ENCODE peak calls at places on chromosomes 5 and 9, in nine cellular contexts. One of them, this sample, is unnamed.

GRCh38 chr5:148107608-148108007 is 43.8 kb downstream of the SPINK5 start:
- DNase-seq in SK-N-DZ: no peak
- DNase-seq in Calu3: peak
- DNase-seq in M059J: peak
- DNase-seq in left cardiac atrium: no peak
- DNase-seq in iris pigment epithelial cell: no peak
- DNase-seq in NCI-H526: peak
- DNase-seq in activated naive CD8-positive, alpha-beta T cell treated with anti-CD3 and anti-CD28 coated beads, Interleukin-2, amount 50 U/mL, for 24 hours: no peak
- DNase-seq in activated T-helper 1 cell treated with Interleukin-2 at 50 U/mL for 16 hours: no peak
- DNase-seq in this sample: no peak

GRCh38 chr5:388266-389196 is 54.4 kb upstream of the EXOC3 start:
- DNase-seq in NCI-H526: no peak
- DNase-seq in Calu3: no peak
- DNase-seq in left cardiac atrium: no peak
- DNase-seq in activated T-helper 1 cell treated with Interleukin-2 at 50 U/mL for 16 hours: no peak
- DNase-seq in SK-N-DZ: no peak
- DNase-seq in M059J: no peak
- DNase-seq in iris pigment epithelial cell: no peak
- DNase-seq in activated naive CD8-positive, alpha-beta T cell treated with anti-CD3 and anti-CD28 coated beads, Interleukin-2, amount 50 U/mL, for 24 hours: no peak
- DNase-seq in this sample: no peak

GRCh38 chr5:1864896-1865440 is 17.8 kb downstream of the IRX4 start:
- DNase-seq in iris pigment epithelial cell: no peak
- DNase-seq in NCI-H526: no peak
- DNase-seq in M059J: no peak
- DNase-seq in activated naive CD8-positive, alpha-beta T cell treated with anti-CD3 and anti-CD28 coated beads, Interleukin-2, amount 50 U/mL, for 24 hours: no peak
- DNase-seq in Calu3: no peak
- DNase-seq in left cardiac atrium: no peak
- DNase-seq in activated T-helper 1 cell treated with Interleukin-2 at 50 U/mL for 16 hours: no peak
- DNase-seq in SK-N-DZ: no peak
- DNase-seq in this sample: no peak

GRCh38 chr5:171531638-171532037 is 112.2 kb downstream of the FGF18 start:
- DNase-seq in left cardiac atrium: no peak
- DNase-seq in iris pigment epithelial cell: no peak
- DNase-seq in NCI-H526: no peak
- DNase-seq in M059J: no peak
- DNase-seq in Calu3: no peak
- DNase-seq in activated T-helper 1 cell treated with Interleukin-2 at 50 U/mL for 16 hours: no peak
- DNase-seq in SK-N-DZ: no peak
- DNase-seq in activated naive CD8-positive, alpha-beta T cell treated with anti-CD3 and anti-CD28 coated beads, Interleukin-2, amount 50 U/mL, for 24 hours: no peak
- DNase-seq in this sample: no peak

GRCh38 chr5:52894451-52894850 is 94.7 kb upstream of the ITGA2 start:
- DNase-seq in iris pigment epithelial cell: no peak
- DNase-seq in NCI-H526: no peak
- DNase-seq in Calu3: no peak
- DNase-seq in M059J: peak
- DNase-seq in SK-N-DZ: no peak
- DNase-seq in left cardiac atrium: no peak
- DNase-seq in activated T-helper 1 cell treated with Interleukin-2 at 50 U/mL for 16 hours: no peak
- DNase-seq in activated naive CD8-positive, alpha-beta T cell treated with anti-CD3 and anti-CD28 coated beads, Interleukin-2, amount 50 U/mL, for 24 hours: no peak
- DNase-seq in this sample: no peak

GRCh38 chr5:156815988-156816599 is 34.0 kb upstream of the PPP1R2B start:
- DNase-seq in activated T-helper 1 cell treated with Interleukin-2 at 50 U/mL for 16 hours: no peak
- DNase-seq in iris pigment epithelial cell: peak
- DNase-seq in SK-N-DZ: peak
- DNase-seq in Calu3: peak
- DNase-seq in M059J: peak
- DNase-seq in activated naive CD8-positive, alpha-beta T cell treated with anti-CD3 and anti-CD28 coated beads, Interleukin-2, amount 50 U/mL, for 24 hours: peak
- DNase-seq in left cardiac atrium: no peak
- DNase-seq in NCI-H526: peak
- DNase-seq in this sample: no peak

GRCh38 chr9:126906086-126906485 is 8.5 kb upstream of the RALGPS1 start:
- DNase-seq in activated T-helper 1 cell treated with Interleukin-2 at 50 U/mL for 16 hours: no peak
- DNase-seq in iris pigment epithelial cell: no peak
- DNase-seq in NCI-H526: no peak
- DNase-seq in M059J: no peak
- DNase-seq in left cardiac atrium: no peak
- DNase-seq in activated naive CD8-positive, alpha-beta T cell treated with anti-CD3 and anti-CD28 coated beads, Interleukin-2, amount 50 U/mL, for 24 hours: no peak
- DNase-seq in SK-N-DZ: no peak
- DNase-seq in Calu3: no peak
- DNase-seq in this sample: no peak

GRCh38 chr9:33024966-33025571 is at the start of gene DNAJA1:
- DNase-seq in activated naive CD8-positive, alpha-beta T cell treated with anti-CD3 and anti-CD28 coated beads, Interleukin-2, amount 50 U/mL, for 24 hours: peak
- DNase-seq in SK-N-DZ: peak
- DNase-seq in activated T-helper 1 cell treated with Interleukin-2 at 50 U/mL for 16 hours: peak
- DNase-seq in iris pigment epithelial cell: peak
- DNase-seq in M059J: peak
- DNase-seq in NCI-H526: peak
- DNase-seq in left cardiac atrium: peak
- DNase-seq in Calu3: peak
- DNase-seq in this sample: peak

GRCh38 chr5:43312076-43312620 is 1.1 kb downstream of the HMGCS1 start:
- DNase-seq in NCI-H526: peak
- DNase-seq in Calu3: no peak
- DNase-seq in SK-N-DZ: no peak
- DNase-seq in M059J: no peak
- DNase-seq in activated naive CD8-positive, alpha-beta T cell treated with anti-CD3 and anti-CD28 coated beads, Interleukin-2, amount 50 U/mL, for 24 hours: no peak
- DNase-seq in left cardiac atrium: no peak
- DNase-seq in activated T-helper 1 cell treated with Interleukin-2 at 50 U/mL for 16 hours: no peak
- DNase-seq in iris pigment epithelial cell: no peak
- DNase-seq in this sample: no peak

GRCh38 chr5:177576169-177576568 is 15.8 kb upstream of the TMED9 start:
- DNase-seq in activated naive CD8-positive, alpha-beta T cell treated with anti-CD3 and anti-CD28 coated beads, Interleukin-2, amount 50 U/mL, for 24 hours: no peak
- DNase-seq in NCI-H526: peak
- DNase-seq in M059J: no peak
- DNase-seq in iris pigment epithelial cell: no peak
- DNase-seq in activated T-helper 1 cell treated with Interleukin-2 at 50 U/mL for 16 hours: no peak
- DNase-seq in SK-N-DZ: no peak
- DNase-seq in left cardiac atrium: no peak
- DNase-seq in Calu3: no peak
- DNase-seq in this sample: no peak

GRCh38 chr5:90055831-90056328 is 353.7 kb downstream of the CETN3 start:
- DNase-seq in Calu3: peak
- DNase-seq in activated naive CD8-positive, alpha-beta T cell treated with anti-CD3 and anti-CD28 coated beads, Interleukin-2, amount 50 U/mL, for 24 hours: no peak
- DNase-seq in left cardiac atrium: no peak
- DNase-seq in iris pigment epithelial cell: peak
- DNase-seq in activated T-helper 1 cell treated with Interleukin-2 at 50 U/mL for 16 hours: no peak
- DNase-seq in M059J: peak
- DNase-seq in NCI-H526: no peak
- DNase-seq in SK-N-DZ: no peak
- DNase-seq in this sample: no peak

GRCh38 chr9:92734931-92735906 is 29.4 kb downstream of the BICD2 start:
- DNase-seq in SK-N-DZ: no peak
- DNase-seq in activated T-helper 1 cell treated with Interleukin-2 at 50 U/mL for 16 hours: no peak
- DNase-seq in Calu3: no peak
- DNase-seq in iris pigment epithelial cell: no peak
- DNase-seq in NCI-H526: no peak
- DNase-seq in activated naive CD8-positive, alpha-beta T cell treated with anti-CD3 and anti-CD28 coated beads, Interleukin-2, amount 50 U/mL, for 24 hours: no peak
- DNase-seq in M059J: no peak
- DNase-seq in left cardiac atrium: no peak
- DNase-seq in this sample: no peak

GRCh38 chr5:159921721-159922120 is 5.4 kb downstream of the ADRA1B start:
- DNase-seq in NCI-H526: no peak
- DNase-seq in SK-N-DZ: no peak
- DNase-seq in left cardiac atrium: no peak
- DNase-seq in activated T-helper 1 cell treated with Interleukin-2 at 50 U/mL for 16 hours: no peak
- DNase-seq in M059J: peak
- DNase-seq in Calu3: no peak
- DNase-seq in iris pigment epithelial cell: peak
- DNase-seq in activated naive CD8-positive, alpha-beta T cell treated with anti-CD3 and anti-CD28 coated beads, Interleukin-2, amount 50 U/mL, for 24 hours: no peak
- DNase-seq in this sample: no peak

GRCh38 chr5:19314840-19315239 is 673.2 kb downstream of the CDH18 start:
- DNase-seq in iris pigment epithelial cell: peak
- DNase-seq in activated T-helper 1 cell treated with Interleukin-2 at 50 U/mL for 16 hours: no peak
- DNase-seq in Calu3: peak
- DNase-seq in NCI-H526: no peak
- DNase-seq in M059J: peak
- DNase-seq in SK-N-DZ: no peak
- DNase-seq in left cardiac atrium: no peak
- DNase-seq in activated naive CD8-positive, alpha-beta T cell treated with anti-CD3 and anti-CD28 coated beads, Interleukin-2, amount 50 U/mL, for 24 hours: no peak
- DNase-seq in this sample: no peak